ENCODE peak calls at places on chromosome 6, in ten cellular contexts. E is adipocyte, J is heart left ventricle, R is IMR-90, O is aorta, V is SJSA1, Z is cardiac muscle cell, A is PC-9, T is Peyer's patch, S is GM23248. B is an unnamed sample. For H3K4me1, the result is how much of the 10 kb centered on the place peaks cover.

GRCh38 chr6:2275207-2275891 is 29.9 kb upstream of the GMDS start:
- DNase-seq in Z (no peak), O (no peak), T (no peak), R (peak), E (peak), V (no peak), A (no peak), S (peak), J (no peak), B (peak)

GRCh38 chr6:144460224-144461095 is 175.3 kb downstream of the UTRN start:
- DNase-seq in E (peak), T (no peak), S (no peak), A (no peak), R (no peak), V (no peak), J (no peak), O (no peak), Z (no peak), B (no peak)

GRCh38 chr6:118968416-118968815 is 33.5 kb upstream of the MCM9 start:
- DNase-seq in R (peak), A (no peak), V (no peak), O (no peak), S (peak), Z (peak), J (no peak), E (peak), T (no peak), B (peak)

GRCh38 chr6:112680076-112680475 is 332.9 kb downstream of the RFPL4B start:
- DNase-seq in R (peak), E (no peak), V (no peak), J (no peak), Z (no peak), T (no peak), A (no peak), O (no peak), S (peak), B (no peak)

GRCh38 chr6:167441653-167442644 is 117.1 kb downstream of the TTLL2 start:
- DNase-seq in J (no peak), Z (peak), R (no peak), E (no peak), O (no peak), V (no peak), S (peak), A (no peak), T (no peak), B (no peak)

GRCh38 chr6:83309344-83309743 is 116.2 kb downstream of the RWDD2A start:
- DNase-seq in R (peak), A (no peak), Z (no peak), J (no peak), V (no peak), S (no peak), O (no peak), T (no peak), E (no peak), B (no peak)

GRCh38 chr6:159788757-159789376 is 535 bp downstream of the TCP1 start:
- DNase-seq in T (peak), S (peak), R (peak), A (no peak), O (peak), V (peak), J (peak), E (peak), Z (peak), B (peak)

GRCh38 chr6:53986165-53986720 is 125.0 kb upstream of the MLIP start:
- DNase-seq in J (no peak), O (no peak), R (peak), E (peak), S (peak), T (peak), Z (peak), A (no peak), V (no peak), B (peak)

GRCh38 chr6:70028246-70028645 is 161.9 kb downstream of the COL19A1 start:
- DNase-seq in R (no peak), V (no peak), Z (no peak), O (no peak), T (no peak), A (no peak), E (no peak), S (no peak), J (no peak), B (no peak)

GRCh38 chr6:151452750-151453427 is 963 bp upstream of the RMND1 start:
- DNase-seq in Z (peak), A (peak), T (peak), E (peak), R (no peak), J (no peak), V (no peak), S (peak), O (no peak), B (peak)

GRCh38 chr6:138645976-138646640 is 127.5 kb upstream of the CCDC28A start:
- DNase-seq in E (peak), T (no peak), S (no peak), J (no peak), A (no peak), Z (no peak), V (no peak), O (no peak), R (no peak), B (no peak)

GRCh38 chr6:37514377-37514776 is 14.7 kb upstream of the CCDC167 start:
- DNase-seq in R (peak), Z (no peak), S (peak), J (no peak), E (no peak), T (no peak), O (no peak), V (peak), A (no peak), B (peak)

GRCh38 chr6:3956054-3956453 is 106.9 kb downstream of the FAM50B start:
- DNase-seq in V (no peak), E (no peak), J (no peak), Z (no peak), O (no peak), A (no peak), R (no peak), S (no peak), T (no peak), B (no peak)

GRCh38 chr6:157831018-157831369 is 7.9 kb downstream of the SNX9 start:
- DNase-seq in A (no peak), R (no peak), E (no peak), J (no peak), S (no peak), V (no peak), O (no peak), T (no peak), Z (no peak), B (no peak)

GRCh38 chr6:132872923-132873322 is 58.6 kb downstream of the RPS12 start:
- DNase-seq in O (no peak), T (no peak), E (no peak), A (no peak), V (no peak), R (no peak), J (no peak), Z (no peak), S (no peak), B (no peak)

GRCh38 chr6:138844203-138844602 is 48.3 kb downstream of the ECT2L start:
- DNase-seq in T (no peak), A (no peak), E (peak), R (peak), O (no peak), J (no peak), V (no peak), S (peak), Z (no peak), B (peak)

GRCh38 chr6:1608976-1609661 is 596 bp upstream of the FOXC1 start:
- DNase-seq in T (no peak), E (peak), O (peak), A (no peak), S (peak), V (peak), R (peak), J (peak), Z (peak), B (no peak)

GRCh38 chr6:136763716-136764521 is 28.4 kb downstream of the MAP3K5 start:
- DNase-seq in R (no peak), J (no peak), S (no peak), T (no peak), V (no peak), E (no peak), O (no peak), A (no peak), Z (no peak), B (no peak)

GRCh38 chr6:140671926-140672325 is 1297.5 kb upstream of the CITED2 start:
- DNase-seq in A (no peak), E (no peak), Z (no peak), S (no peak), O (no peak), T (no peak), J (no peak), R (no peak), V (no peak), B (peak)

GRCh38 chr6:28580484-28580883 is 54.8 kb downstream of the GPX5 start:
- DNase-seq in R (no peak), V (no peak), E (peak), J (no peak), T (no peak), O (no peak), S (peak), Z (no peak), A (no peak), B (peak)

GRCh38 chr6:70280462-70280861 is 22.4 kb downstream of the COL9A1 start:
- DNase-seq in Z (peak), E (no peak), J (no peak), R (no peak), S (no peak), O (no peak), A (no peak), T (no peak), V (no peak), B (no peak)

GRCh38 chr6:71460933-71461332 is 172.3 kb downstream of the OGFRL1 start:
- DNase-seq in R (peak), E (no peak), Z (no peak), T (no peak), V (no peak), A (peak), S (peak), J (no peak), O (no peak), B (no peak)

GRCh38 chr6:168732676-168733075 is 291.7 kb downstream of the SMOC2 start:
- DNase-seq in V (no peak), A (no peak), Z (no peak), O (no peak), R (no peak), T (no peak), J (no peak), S (no peak), E (no peak), B (no peak)

GRCh38 chr6:25525078-25525477 is 126.9 kb upstream of the SCGN start:
- DNase-seq in S (no peak), R (no peak), E (no peak), V (no peak), T (no peak), O (no peak), Z (no peak), A (no peak), J (no peak), B (no peak)

GRCh38 chr6:125781307-125781868 is 9.4 kb upstream of the NCOA7 start:
- DNase-seq in R (peak), Z (no peak), E (peak), V (no peak), O (no peak), S (peak), J (no peak), A (no peak), T (peak), B (peak)

GRCh38 chr6:68233623-68234022 is 401.5 kb upstream of the ADGRB3 start:
- DNase-seq in E (peak), Z (no peak), V (no peak), O (no peak), A (no peak), T (no peak), J (no peak), S (no peak), R (peak), B (peak)

GRCh38 chr6:77217896-77218295 is 245.4 kb downstream of the HTR1B start:
- DNase-seq in J (no peak), E (no peak), O (no peak), R (no peak), V (no peak), S (no peak), A (no peak), Z (no peak), T (no peak), B (no peak)

GRCh38 chr6:56806368-56806767 is 148.5 kb upstream of the BEND6 start:
- DNase-seq in V (no peak), T (no peak), Z (no peak), O (no peak), J (no peak), A (no peak), S (no peak), E (no peak), R (no peak), B (no peak)
- H3K4me1 ChIP-seq in V (half or more), T (under half), Z (under half), O (under half), J (under half), A (half or more), S (half or more), E (half or more), R (under half), B (under half)

GRCh38 chr6:42047220-42047590 is 3.1 kb upstream of the TAF8 start:
- DNase-seq in R (no peak), Z (no peak), O (no peak), V (no peak), E (peak), J (no peak), S (no peak), T (no peak), A (no peak), B (no peak)
- H3K4me1 ChIP-seq in R (under half), Z (under half), O (under half), V (under half), E (half or more), J (under half), S (under half), T (under half), A (half or more), B (under half)

DNA sequence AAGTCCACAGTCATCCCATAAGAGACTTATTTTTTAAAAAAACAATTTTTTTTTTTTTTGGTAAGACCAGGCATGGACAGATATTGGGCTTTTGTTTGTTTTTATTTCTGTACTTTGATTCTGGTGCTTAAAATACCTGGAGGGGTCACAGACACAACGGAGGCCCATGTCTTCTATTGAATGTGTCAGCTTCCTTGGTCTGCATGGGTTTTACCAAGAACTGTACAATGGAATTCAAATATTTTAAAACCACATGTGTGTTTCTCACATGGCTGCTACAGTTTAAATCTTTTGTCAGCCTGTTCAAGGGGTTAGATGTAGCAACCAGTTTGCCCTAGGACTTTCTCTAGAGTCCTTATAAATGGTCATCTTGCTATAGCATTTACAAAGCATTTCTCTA is 139.8 kb downstream of the SOX4 start:
- DNase-seq in Z (no peak), J (no peak), O (no peak), A (no peak), R (peak), V (no peak), T (no peak), E (peak), S (no peak), B (no peak)
- H3K4me1 ChIP-seq in Z (under half), J (under half), O (under half), A (half or more), R (under half), V (under half), T (under half), E (under half), S (under half), B (under half)

DNA sequence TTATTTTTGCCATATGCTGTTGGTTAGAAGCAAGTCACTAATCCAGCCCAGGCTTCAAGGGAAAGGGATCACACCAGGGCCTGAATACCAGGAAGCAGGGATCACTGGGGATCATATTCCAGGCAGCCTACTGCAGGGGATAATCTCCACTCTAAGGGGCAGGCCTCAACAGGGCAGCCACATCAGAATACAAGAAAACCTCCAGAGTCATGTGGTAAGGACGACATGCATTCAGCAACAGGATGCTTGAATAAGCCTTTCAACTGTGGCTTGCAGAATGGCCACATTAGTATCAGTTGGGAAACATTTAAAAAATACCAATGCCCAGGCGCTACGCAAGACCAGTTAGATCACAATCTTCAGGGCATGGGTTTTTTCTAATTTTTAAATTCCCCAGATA is 109.1 kb downstream of the LY86 start:
- DNase-seq in O (no peak), V (no peak), Z (no peak), T (no peak), A (no peak), J (no peak), E (no peak), R (no peak), S (no peak), B (no peak)
- H3K4me1 ChIP-seq in O (under half), V (under half), Z (under half), T (under half), A (under half), J (under half), E (half or more), R (under half), S (under half), B (under half)

GRCh38 chr6:35428421-35429149 is 23.6 kb upstream of the FANCE start:
- DNase-seq in O (no peak), A (no peak), T (no peak), R (peak), V (no peak), J (no peak), S (peak), Z (no peak), E (peak), B (no peak)

GRCh38 chr6:35435075-35435837 is 16.9 kb upstream of the FANCE start:
- DNase-seq in J (no peak), Z (no peak), E (no peak), S (no peak), T (peak), V (no peak), A (no peak), R (no peak), O (no peak), B (no peak)

GRCh38 chr6:35429463-35429862 is 22.7 kb upstream of the FANCE start:
- DNase-seq in Z (no peak), R (no peak), T (no peak), S (no peak), A (no peak), E (no peak), O (no peak), J (no peak), V (no peak), B (no peak)

GRCh38 chr6:35436071-35436865 is 15.9 kb upstream of the FANCE start:
- DNase-seq in E (no peak), Z (no peak), O (no peak), R (no peak), S (no peak), T (no peak), J (no peak), A (no peak), V (no peak), B (no peak)

GRCh38 chr6:35432291-35432690 is 19.8 kb upstream of the FANCE start:
- DNase-seq in O (no peak), A (no peak), S (no peak), E (no peak), Z (no peak), R (no peak), J (no peak), T (peak), V (no peak), B (no peak)
- H3K4me1 ChIP-seq in O (under half), A (under half), S (under half), E (under half), Z (under half), R (under half), J (under half), T (under half), V (under half), B (under half)

DNA sequence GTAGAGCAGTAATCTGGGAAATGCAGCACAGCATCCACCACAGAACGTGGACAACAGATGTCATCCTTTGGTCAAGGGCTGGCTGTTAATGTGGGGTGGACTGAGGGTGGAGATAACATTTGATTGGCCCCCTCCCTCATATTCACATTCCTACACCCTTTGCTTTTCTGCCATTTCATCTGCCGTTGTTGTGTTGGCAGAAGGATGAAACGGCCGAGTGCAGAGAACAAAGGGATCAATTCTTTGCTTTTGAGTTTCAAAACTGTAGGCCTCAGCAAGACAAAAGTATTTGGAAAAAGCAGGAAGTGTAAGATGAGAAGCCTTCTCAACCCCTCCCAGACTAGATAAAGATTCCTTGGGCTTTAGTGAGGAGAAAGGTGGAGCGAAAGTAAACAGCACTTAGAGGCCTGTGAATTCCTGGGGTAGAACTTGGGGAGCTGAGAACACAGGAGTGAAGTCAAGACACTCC is 74.2 kb upstream of the PHIP start:
- DNase-seq in A (no peak), R (no peak), O (no peak), S (no peak), T (no peak), E (no peak), Z (no peak), V (no peak), J (no peak), B (no peak)
- H3K4me1 ChIP-seq in A (under half), R (under half), O (under half), S (under half), T (under half), E (under half), Z (under half), V (under half), J (under half), B (under half)

GRCh38 chr6:14240411-14241166 is 123.0 kb downstream of the CD83 start:
- DNase-seq in A (no peak), V (no peak), E (no peak), S (no peak), J (no peak), T (no peak), R (no peak), Z (no peak), O (no peak), B (no peak)
- H3K4me1 ChIP-seq in A (under half), V (under half), E (under half), S (under half), J (under half), T (under half), R (under half), Z (under half), O (under half), B (under half)

GRCh38 chr6:142321451-142321850 is 19.6 kb downstream of the ADGRG6 start:
- DNase-seq in R (no peak), V (no peak), A (no peak), T (no peak), J (no peak), E (no peak), Z (no peak), S (no peak), O (no peak), B (no peak)

GRCh38 chr6:142323377-142323776 is 21.6 kb downstream of the ADGRG6 start:
- DNase-seq in Z (no peak), T (no peak), E (peak), V (no peak), R (no peak), O (no peak), S (no peak), J (no peak), A (peak), B (no peak)

GRCh38 chr6:142322066-142322465 is 20.3 kb downstream of the ADGRG6 start:
- DNase-seq in E (no peak), T (no peak), O (no peak), A (no peak), Z (no peak), V (no peak), J (no peak), R (no peak), S (no peak), B (no peak)

GRCh38 chr6:142324111-142324510 is 22.3 kb downstream of the ADGRG6 start:
- DNase-seq in J (no peak), A (no peak), Z (no peak), E (no peak), V (no peak), S (no peak), R (no peak), O (no peak), T (no peak), B (no peak)

DNA sequence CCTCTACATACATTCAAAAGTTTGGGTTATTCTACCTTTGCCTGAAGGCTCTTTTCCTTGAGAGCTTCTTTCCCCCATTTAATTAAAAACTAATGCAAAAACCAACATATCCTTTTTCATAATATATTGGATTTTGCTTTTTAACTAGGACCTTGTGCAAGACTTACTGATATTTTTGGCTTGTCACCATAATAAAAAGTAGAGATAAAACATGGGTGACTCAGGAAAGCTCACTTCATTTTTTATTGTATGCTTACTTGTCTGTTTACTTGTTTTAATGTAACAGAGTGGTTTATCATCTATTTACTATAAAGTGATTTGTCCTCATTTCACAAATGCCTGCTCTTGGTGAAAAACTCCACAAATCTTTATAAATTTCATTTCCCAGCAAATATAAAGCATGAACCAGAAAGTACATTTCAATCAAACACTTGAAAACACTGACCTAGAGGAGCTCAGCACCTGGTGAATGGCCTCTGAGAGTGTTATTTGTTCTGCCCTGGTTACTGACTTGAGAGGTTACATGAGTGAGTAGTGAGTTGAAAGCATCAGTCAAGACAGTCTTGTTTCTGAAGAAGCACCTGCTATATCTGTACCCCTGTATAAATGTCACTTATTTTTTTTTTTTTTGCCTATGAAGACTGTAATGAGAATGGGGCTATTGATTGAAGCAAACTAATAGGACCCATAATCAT is 20.8 kb downstream of the ADGRG6 start:
- DNase-seq in V (no peak), S (no peak), E (no peak), T (no peak), A (no peak), O (no peak), R (no peak), Z (no peak), J (no peak), B (no peak)
- H3K4me1 ChIP-seq in V (under half), S (under half), E (under half), T (under half), A (under half), O (under half), R (under half), Z (under half), J (under half), B (under half)